ENCODE peak calls at places on chromosome X, in six cellular contexts. One of them, this sample, is unnamed.

GRCh38 chrX:141839856-141840255 is 1.7 kb downstream of the MAGEC3 start:
- DNase-seq in H1: no peak
- DNase-seq in HepG2: no peak
- DNase-seq in GM12878: no peak
- DNase-seq in SK-N-SH: no peak
- DNase-seq in HCT116: no peak
- DNase-seq in this sample: no peak

GRCh38 chrX:8783100-8784098 is 17.8 kb downstream of the FAM9A start:
- DNase-seq in HepG2: peak
- DNase-seq in HCT116: no peak
- DNase-seq in H1: peak
- DNase-seq in SK-N-SH: peak
- DNase-seq in GM12878: no peak
- DNase-seq in this sample: peak

GRCh38 chrX:118679290-118679689 is 48.1 kb upstream of the IL13RA1 start:
- DNase-seq in HCT116: no peak
- DNase-seq in GM12878: no peak
- DNase-seq in H1: no peak
- DNase-seq in HepG2: no peak
- DNase-seq in SK-N-SH: no peak
- DNase-seq in this sample: no peak

GRCh38 chrX:19746919-19747671 is 140.3 kb downstream of the SH3KBP1 start:
- DNase-seq in HCT116: no peak
- DNase-seq in HepG2: peak
- DNase-seq in H1: no peak
- DNase-seq in GM12878: no peak
- DNase-seq in SK-N-SH: no peak
- DNase-seq in this sample: no peak

GRCh38 chrX:74449322-74449936 is 28.1 kb downstream of the SLC16A2 start:
- DNase-seq in HCT116: peak
- DNase-seq in HepG2: no peak
- DNase-seq in H1: no peak
- DNase-seq in SK-N-SH: no peak
- DNase-seq in GM12878: no peak
- DNase-seq in this sample: no peak

GRCh38 chrX:110992611-110993010 is 103.4 kb upstream of the PAK3 start:
- DNase-seq in H1: no peak
- DNase-seq in SK-N-SH: peak
- DNase-seq in HCT116: no peak
- DNase-seq in HepG2: peak
- DNase-seq in GM12878: no peak
- DNase-seq in this sample: peak

GRCh38 chrX:20829665-20830481 is 544.3 kb upstream of the CNKSR2 start:
- DNase-seq in GM12878: no peak
- DNase-seq in HCT116: no peak
- DNase-seq in SK-N-SH: no peak
- DNase-seq in H1: no peak
- DNase-seq in HepG2: no peak
- DNase-seq in this sample: no peak

GRCh38 chrX:8927066-8927465 is 106.9 kb downstream of the FAM9B start:
- DNase-seq in GM12878: no peak
- DNase-seq in SK-N-SH: no peak
- DNase-seq in HepG2: no peak
- DNase-seq in HCT116: no peak
- DNase-seq in H1: no peak
- DNase-seq in this sample: no peak

GRCh38 chrX:129115104-129115503 is 408.2 kb downstream of the SMARCA1 start:
- DNase-seq in SK-N-SH: peak
- DNase-seq in GM12878: no peak
- DNase-seq in H1: peak
- DNase-seq in HCT116: peak
- DNase-seq in HepG2: peak
- DNase-seq in this sample: peak

GRCh38 chrX:13059269-13059668 is 14.8 kb upstream of the FAM9C start:
- DNase-seq in HCT116: no peak
- DNase-seq in GM12878: no peak
- DNase-seq in SK-N-SH: no peak
- DNase-seq in H1: no peak
- DNase-seq in HepG2: no peak
- DNase-seq in this sample: no peak

GRCh38 chrX:100625985-100626491 is 10.6 kb downstream of the TSPAN6 start:
- DNase-seq in HepG2: no peak
- DNase-seq in H1: no peak
- DNase-seq in SK-N-SH: no peak
- DNase-seq in HCT116: no peak
- DNase-seq in GM12878: peak
- DNase-seq in this sample: no peak

GRCh38 chrX:115521717-115522116 is 39.3 kb upstream of the PLS3 start:
- DNase-seq in H1: no peak
- DNase-seq in HepG2: no peak
- DNase-seq in HCT116: no peak
- DNase-seq in SK-N-SH: no peak
- DNase-seq in GM12878: no peak
- DNase-seq in this sample: no peak

GRCh38 chrX:69603566-69604194 is 12.2 kb upstream of the EDA start:
- DNase-seq in GM12878: no peak
- DNase-seq in SK-N-SH: no peak
- DNase-seq in HCT116: no peak
- DNase-seq in H1: peak
- DNase-seq in HepG2: no peak
- DNase-seq in this sample: peak

GRCh38 chrX:9291666-9292065 is 173.2 kb upstream of the TBL1X start:
- DNase-seq in H1: peak
- DNase-seq in GM12878: no peak
- DNase-seq in HepG2: no peak
- DNase-seq in HCT116: no peak
- DNase-seq in SK-N-SH: no peak
- DNase-seq in this sample: no peak

GRCh38 chrX:17542123-17542522 is 167.1 kb downstream of the NHS start:
- DNase-seq in HCT116: no peak
- DNase-seq in H1: no peak
- DNase-seq in SK-N-SH: no peak
- DNase-seq in GM12878: no peak
- DNase-seq in HepG2: no peak
- DNase-seq in this sample: no peak

GRCh38 chrX:20906571-20906970 is 467.6 kb upstream of the CNKSR2 start:
- DNase-seq in H1: no peak
- DNase-seq in HepG2: no peak
- DNase-seq in SK-N-SH: no peak
- DNase-seq in GM12878: no peak
- DNase-seq in HCT116: no peak
- DNase-seq in this sample: no peak

GRCh38 chrX:148416931-148417330 is 83.5 kb upstream of the AFF2 start:
- DNase-seq in HepG2: no peak
- DNase-seq in H1: no peak
- DNase-seq in HCT116: no peak
- DNase-seq in SK-N-SH: no peak
- DNase-seq in GM12878: no peak
- DNase-seq in this sample: no peak

GRCh38 chrX:130704053-130705038 is 198.7 kb downstream of the ENOX2 start:
- DNase-seq in H1: no peak
- DNase-seq in GM12878: no peak
- DNase-seq in HepG2: peak
- DNase-seq in SK-N-SH: no peak
- DNase-seq in HCT116: no peak
- DNase-seq in this sample: peak

DNA sequence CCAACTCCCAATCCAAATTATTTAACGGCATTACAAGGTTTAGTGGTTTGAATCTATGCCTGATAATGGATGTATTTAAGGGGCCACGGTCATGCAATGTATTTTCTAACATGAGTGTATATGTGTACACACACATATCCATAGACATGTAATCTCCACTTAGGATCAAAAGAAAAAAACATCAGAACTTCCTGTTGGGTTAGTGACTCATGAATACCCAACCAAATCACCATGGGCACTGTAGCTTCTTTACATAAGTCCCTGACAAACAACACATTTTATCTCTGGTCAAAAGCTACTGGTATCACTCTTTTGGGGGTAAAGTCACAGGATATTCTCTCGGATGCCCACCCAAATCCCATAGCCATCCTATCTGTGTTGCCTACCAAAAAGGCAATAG is 36.5 kb upstream of the TFDP3 start:
- DNase-seq in SK-N-SH: no peak
- DNase-seq in H1: no peak
- DNase-seq in GM12878: no peak
- DNase-seq in HCT116: no peak
- DNase-seq in HepG2: peak
- DNase-seq in this sample: no peak
- TF ChIP-seq SIN3A in SK-N-SH: no peak
- TF ChIP-seq SIN3A in H1: no peak
- TF ChIP-seq SIN3A in GM12878: no peak
- TF ChIP-seq SIN3A in HCT116: no peak
- TF ChIP-seq SIN3A in HepG2: no peak
- TF ChIP-seq SIN3A in this sample: no peak

GRCh38 chrX:2931612-2932011 is 2.5 kb upstream of the ARSD start:
- DNase-seq in SK-N-SH: no peak
- DNase-seq in HCT116: no peak
- DNase-seq in HepG2: no peak
- DNase-seq in H1: peak
- DNase-seq in GM12878: no peak
- DNase-seq in this sample: no peak

GRCh38 chrX:2926664-2927275 is 2.4 kb downstream of the ARSD start:
- DNase-seq in HCT116: no peak
- DNase-seq in H1: no peak
- DNase-seq in HepG2: no peak
- DNase-seq in SK-N-SH: no peak
- DNase-seq in GM12878: no peak
- DNase-seq in this sample: no peak

GRCh38 chrX:2928583-2929434 is at the start of gene ARSD:
- DNase-seq in H1: peak
- DNase-seq in HCT116: peak
- DNase-seq in GM12878: no peak
- DNase-seq in HepG2: peak
- DNase-seq in SK-N-SH: peak
- DNase-seq in this sample: no peak

GRCh38 chrX:2931155-2931554 is 2.0 kb upstream of the ARSD start:
- DNase-seq in SK-N-SH: no peak
- DNase-seq in HCT116: no peak
- DNase-seq in HepG2: no peak
- DNase-seq in H1: no peak
- DNase-seq in GM12878: no peak
- DNase-seq in this sample: no peak

GRCh38 chrX:2928127-2928582 is 984 bp downstream of the ARSD start:
- DNase-seq in GM12878: no peak
- DNase-seq in SK-N-SH: peak
- DNase-seq in HCT116: no peak
- DNase-seq in HepG2: peak
- DNase-seq in H1: peak
- DNase-seq in this sample: no peak
- TF ChIP-seq MAX in GM12878: no peak
- TF ChIP-seq MAX in SK-N-SH: no peak
- TF ChIP-seq MAX in HCT116: no peak
- TF ChIP-seq MAX in HepG2: no peak
- TF ChIP-seq MAX in H1: no peak
- TF ChIP-seq MAX in this sample: no peak

GRCh38 chrX:136039485-136039884 is 54.2 kb downstream of the SLC9A6 start:
- DNase-seq in HepG2: no peak
- DNase-seq in SK-N-SH: no peak
- DNase-seq in GM12878: no peak
- DNase-seq in H1: no peak
- DNase-seq in HCT116: no peak
- DNase-seq in this sample: no peak

GRCh38 chrX:136039968-136040367 is 54.7 kb downstream of the SLC9A6 start:
- DNase-seq in HepG2: no peak
- DNase-seq in H1: no peak
- DNase-seq in HCT116: no peak
- DNase-seq in GM12878: no peak
- DNase-seq in SK-N-SH: no peak
- DNase-seq in this sample: no peak

GRCh38 chrX:136035663-136036062 is 50.4 kb downstream of the SLC9A6 start:
- DNase-seq in SK-N-SH: no peak
- DNase-seq in HCT116: no peak
- DNase-seq in GM12878: no peak
- DNase-seq in HepG2: peak
- DNase-seq in H1: no peak
- DNase-seq in this sample: no peak

GRCh38 chrX:136046295-136046894 is 61.2 kb downstream of the SLC9A6 start:
- DNase-seq in SK-N-SH: no peak
- DNase-seq in HCT116: no peak
- DNase-seq in GM12878: no peak
- DNase-seq in HepG2: no peak
- DNase-seq in H1: no peak
- DNase-seq in this sample: no peak

DNA sequence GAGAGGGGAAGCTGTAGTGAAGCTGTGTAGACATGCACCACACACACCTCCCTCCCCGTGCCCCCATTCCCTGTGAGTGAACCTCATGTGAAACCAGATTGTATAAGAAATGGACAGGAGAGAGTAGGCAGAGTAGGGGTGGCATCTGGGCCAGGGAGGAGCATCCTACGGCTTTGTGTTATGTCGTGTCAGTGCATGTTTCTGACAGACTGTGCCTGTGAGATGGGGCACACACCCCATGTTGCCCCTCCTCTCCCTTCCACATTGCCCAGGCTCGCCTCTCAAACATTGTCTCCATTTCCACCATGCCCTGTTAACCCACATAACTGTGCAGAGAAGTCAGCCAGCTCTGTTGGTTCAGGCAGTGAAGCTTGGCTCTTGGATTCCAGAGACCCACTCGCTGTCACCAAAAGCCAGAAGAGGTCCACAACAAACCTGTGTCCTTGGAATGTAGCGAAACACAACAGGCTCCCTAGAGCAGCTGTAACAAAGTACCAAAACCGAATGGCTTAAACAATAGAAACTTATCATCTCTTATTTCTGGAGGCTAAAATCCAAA is 56.1 kb downstream of the SLC9A6 start:
- DNase-seq in GM12878: no peak
- DNase-seq in HepG2: no peak
- DNase-seq in HCT116: no peak
- DNase-seq in H1: no peak
- DNase-seq in SK-N-SH: no peak
- DNase-seq in this sample: no peak
- H3K27ac ChIP-seq in GM12878: no peak
- H3K27ac ChIP-seq in HepG2: no peak
- H3K27ac ChIP-seq in HCT116: no peak
- H3K27ac ChIP-seq in H1: no peak
- H3K27ac ChIP-seq in SK-N-SH: no peak
- H3K27ac ChIP-seq in this sample: no peak

DNA sequence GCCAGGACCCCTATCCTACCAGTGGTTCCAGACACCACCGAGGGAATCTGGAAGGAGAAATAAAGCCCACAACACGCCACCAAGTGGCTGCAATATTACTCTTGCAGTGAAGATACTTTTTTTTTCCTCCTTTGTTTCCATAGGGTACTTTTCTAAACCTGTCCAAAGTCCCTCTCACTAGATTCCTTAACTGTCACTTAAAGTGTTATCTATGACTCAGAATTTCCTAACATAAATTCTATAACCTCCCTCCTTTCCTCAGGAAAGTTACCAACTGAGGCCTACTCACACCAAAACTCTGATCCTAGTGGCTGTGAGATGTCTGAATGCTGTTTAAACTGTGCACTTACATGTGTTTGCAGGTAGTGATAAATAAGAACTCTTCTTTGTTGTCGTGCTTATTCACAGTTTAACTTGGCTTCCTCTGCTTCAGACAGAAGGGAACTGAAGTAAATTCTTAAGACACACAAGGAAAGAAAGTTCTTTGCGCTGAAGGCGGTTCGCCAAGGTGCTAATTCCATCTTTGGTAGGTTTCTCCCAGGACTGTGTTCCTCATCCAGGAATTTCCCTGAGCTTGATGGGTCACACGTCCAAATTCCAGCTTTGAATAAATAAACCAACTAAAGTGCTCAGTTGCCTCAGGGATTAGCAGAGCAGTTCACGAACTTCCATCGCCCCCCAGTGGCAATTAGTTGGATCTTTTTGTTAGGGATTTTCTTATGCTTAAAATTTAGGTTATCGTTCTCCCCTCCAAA is 10.7 kb upstream of the HCCS start:
- DNase-seq in H1: no peak
- DNase-seq in HepG2: peak
- DNase-seq in HCT116: no peak
- DNase-seq in SK-N-SH: peak
- DNase-seq in GM12878: no peak
- DNase-seq in this sample: no peak
- TF ChIP-seq SIN3A in H1: no peak
- TF ChIP-seq SIN3A in HepG2: no peak
- TF ChIP-seq SIN3A in HCT116: no peak
- TF ChIP-seq SIN3A in SK-N-SH: no peak
- TF ChIP-seq SIN3A in GM12878: no peak
- TF ChIP-seq SIN3A in this sample: no peak